ENCODE peak calls at places on chromosomes 6 and 20, in nine cellular contexts. G, S, D, O, M, E, U, V and K are unnamed samples.

GRCh38 chr6:138038148-138038870 is 68.9 kb downstream of the PERP start:
- DNase-seq in U (no peak), M (no peak), E (no peak), O (no peak), V (no peak), S (no peak), G (no peak), D (no peak), K (no peak)

GRCh38 chr6:13708679-13709261 is 2.9 kb downstream of the RANBP9 start:
- DNase-seq in G (no peak), M (peak), E (peak), S (no peak), O (peak), V (no peak), U (peak), D (no peak), K (no peak)

GRCh38 chr20:61886721-61887658 is 178.7 kb downstream of the TAF4 start:
- DNase-seq in E (no peak), O (peak), G (peak), V (peak), S (peak), U (peak), M (peak), D (peak), K (peak)

GRCh38 chr6:159023893-159024292 is 20.9 kb downstream of the TAGAP start:
- DNase-seq in E (no peak), M (no peak), G (no peak), S (no peak), O (no peak), U (peak), V (no peak), D (no peak), K (no peak)

GRCh38 chr6:53066059-53066406 is 829 bp downstream of the FBXO9 start:
- DNase-seq in V (peak), U (peak), M (peak), D (peak), O (peak), E (peak), S (no peak), G (no peak), K (peak)

GRCh38 chr6:154613137-154613676 is 102.7 kb upstream of the CNKSR3 start:
- DNase-seq in G (peak), O (peak), E (no peak), M (no peak), V (no peak), D (peak), U (peak), S (no peak), K (peak)

GRCh38 chr6:145169726-145170125 is 565.6 kb downstream of the EPM2A start:
- DNase-seq in S (no peak), D (no peak), V (no peak), M (no peak), G (no peak), O (no peak), U (no peak), E (no peak), K (no peak)

GRCh38 chr6:157893238-157893637 is 70.2 kb downstream of the SNX9 start:
- DNase-seq in M (peak), E (no peak), V (no peak), G (no peak), U (no peak), S (no peak), D (no peak), O (no peak), K (no peak)

GRCh38 chr6:30776361-30777223 is 32.2 kb upstream of the IER3 start:
- DNase-seq in G (no peak), S (no peak), E (no peak), V (no peak), D (no peak), O (no peak), M (no peak), U (no peak), K (peak)

GRCh38 chr6:119308048-119308570 is 41.5 kb downstream of the MAN1A1 start:
- DNase-seq in E (no peak), D (peak), S (no peak), V (no peak), U (peak), G (peak), M (no peak), O (peak), K (peak)

GRCh38 chr6:48658910-48659309 is 547.9 kb upstream of the PTCHD4 start:
- DNase-seq in V (no peak), G (no peak), D (no peak), U (no peak), S (no peak), E (no peak), O (no peak), M (no peak), K (no peak)

GRCh38 chr6:130307752-130308361 is 58.0 kb upstream of the TMEM200A start:
- DNase-seq in E (no peak), V (no peak), O (peak), D (peak), U (peak), M (no peak), G (peak), S (no peak), K (no peak)

GRCh38 chr6:109236140-109237081 is 141.1 kb downstream of the CEP57L1 start:
- DNase-seq in M (peak), S (peak), E (peak), D (peak), G (no peak), V (no peak), O (no peak), U (no peak), K (peak)

GRCh38 chr20:61732511-61733210 is 333.0 kb downstream of the TAF4 start:
- DNase-seq in V (no peak), E (no peak), M (no peak), D (no peak), G (no peak), O (no peak), S (no peak), U (no peak), K (no peak)

GRCh38 chr6:157995458-157995857 is 13.8 kb downstream of the SYNJ2 start:
- DNase-seq in G (no peak), D (no peak), U (no peak), M (no peak), O (no peak), E (no peak), V (no peak), S (no peak), K (no peak)

GRCh38 chr6:116571683-116572000 is 338 bp downstream of the RWDD1 start:
- DNase-seq in S (no peak), D (no peak), E (no peak), U (no peak), M (no peak), O (no peak), G (no peak), V (no peak), K (no peak)

GRCh38 chr6:3751019-3751729 is at the start of gene PXDC1:
- DNase-seq in D (peak), S (peak), G (no peak), E (no peak), M (no peak), V (no peak), U (peak), O (no peak), K (peak)

GRCh38 chr6:107757910-107758309 is 66.2 kb downstream of the SCML4 start:
- DNase-seq in E (no peak), O (no peak), S (no peak), M (no peak), G (no peak), D (no peak), U (no peak), V (no peak), K (peak)

DNA sequence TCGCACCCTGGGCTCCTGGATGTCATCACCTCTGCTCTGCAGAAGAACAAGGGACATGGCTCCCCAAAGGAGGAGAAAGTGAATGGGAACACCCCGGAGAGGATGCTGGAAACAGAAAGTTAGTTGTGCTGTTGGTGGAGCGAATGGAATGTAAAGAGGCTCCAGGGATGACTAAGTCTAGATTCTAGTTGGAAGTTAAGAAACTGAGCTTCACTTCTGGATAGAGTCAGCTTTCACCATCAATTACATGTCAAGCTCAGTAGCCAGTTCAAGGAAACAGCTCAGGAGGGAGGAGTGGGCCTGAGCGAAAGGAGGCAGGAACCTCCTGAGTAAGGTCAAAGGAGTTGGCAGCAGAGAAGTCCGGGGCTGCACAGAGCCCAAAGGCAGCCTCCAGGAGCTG is 132.1 kb upstream of the ARID1B start:
- DNase-seq in D (no peak), V (no peak), S (no peak), E (no peak), M (no peak), G (no peak), O (peak), U (no peak), K (no peak)
- H3K27ac ChIP-seq in D (no peak), V (no peak), S (no peak), E (no peak), M (no peak), G (no peak), O (no peak), U (no peak), K (no peak)

DNA sequence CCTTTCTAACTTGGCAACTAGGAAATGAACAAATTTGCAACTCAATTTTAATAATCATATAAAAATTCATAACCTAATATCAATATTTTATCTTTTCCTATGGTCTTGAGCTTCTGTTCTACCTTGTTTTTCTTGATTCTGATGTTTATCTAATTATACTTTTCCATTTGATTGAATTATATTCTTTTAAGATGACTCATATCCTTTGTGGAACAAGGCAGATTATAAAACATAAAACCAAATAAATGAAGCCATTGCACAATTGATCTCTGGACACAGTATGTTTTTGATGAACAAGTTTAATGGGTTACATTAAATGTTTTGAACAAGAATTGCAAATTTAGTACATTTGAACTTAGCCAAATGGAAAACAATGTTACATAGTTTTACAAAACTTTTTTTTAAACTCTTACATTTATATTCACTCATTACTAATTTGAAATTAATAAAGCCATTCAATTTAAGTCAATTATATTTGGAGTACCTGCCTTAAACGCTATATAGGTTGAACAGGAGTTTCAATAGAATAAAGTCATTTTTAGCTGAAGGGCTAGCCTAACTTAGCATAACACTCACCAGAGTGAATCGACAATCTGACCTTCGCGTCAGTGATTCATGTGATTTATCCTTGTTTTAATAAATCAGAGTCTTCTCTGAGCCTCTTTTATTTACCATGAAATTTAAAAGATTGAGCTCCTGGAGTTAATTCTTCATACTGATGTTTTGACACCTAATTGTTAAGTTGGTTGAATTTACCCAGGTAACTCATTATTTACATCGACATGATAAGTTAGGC is 3.8 kb downstream of the NCOA7 start:
- DNase-seq in D (no peak), E (no peak), G (no peak), V (no peak), U (peak), S (no peak), M (no peak), O (peak), K (no peak)
- H3K27ac ChIP-seq in D (no peak), E (peak), G (peak), V (no peak), U (no peak), S (no peak), M (peak), O (no peak), K (no peak)

GRCh38 chr20:25294459-25295385 is 46.8 kb downstream of the PYGB start:
- DNase-seq in V (peak), U (no peak), M (peak), S (peak), G (peak), E (peak), O (peak), D (peak), K (peak)

GRCh38 chr20:25299801-25300200 is 51.9 kb downstream of the PYGB start:
- DNase-seq in G (peak), V (no peak), U (peak), S (no peak), M (no peak), E (no peak), D (no peak), O (peak), K (no peak)

GRCh38 chr20:25295386-25296093 is 47.7 kb downstream of the PYGB start:
- DNase-seq in G (no peak), U (peak), S (peak), V (no peak), M (no peak), D (no peak), E (peak), O (no peak), K (peak)

GRCh38 chr20:25296094-25297093 is 48.5 kb downstream of the PYGB start:
- DNase-seq in U (no peak), E (no peak), M (peak), G (no peak), V (no peak), D (peak), O (peak), S (peak), K (peak)

GRCh38 chr20:25297141-25297905 is 49.4 kb downstream of the PYGB start:
- DNase-seq in U (no peak), D (no peak), E (no peak), M (no peak), V (no peak), G (no peak), S (no peak), O (no peak), K (no peak)
- H3K27ac ChIP-seq in U (no peak), D (no peak), E (peak), M (no peak), V (peak), G (no peak), S (peak), O (no peak), K (no peak)

DNA sequence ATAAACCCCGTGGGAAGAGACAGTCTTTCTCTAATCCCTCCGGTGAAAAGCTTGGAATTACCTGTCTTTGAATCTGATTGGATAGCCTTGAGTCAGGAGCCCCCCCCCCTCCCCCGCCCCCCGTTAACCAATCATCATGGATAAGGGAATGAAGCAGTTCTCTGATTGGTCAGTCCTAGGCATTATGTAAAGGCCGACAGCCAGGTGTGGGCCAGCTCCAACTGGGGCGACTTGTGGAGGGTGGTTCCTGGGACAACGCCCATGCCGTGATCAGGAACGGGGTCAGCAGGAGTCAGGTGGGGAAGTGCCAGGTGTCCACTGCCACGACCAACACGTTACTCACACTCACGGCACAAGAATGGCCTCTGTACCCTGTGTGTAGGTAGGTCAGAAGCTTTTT is 406.8 kb upstream of the SULF2 start:
- DNase-seq in V (peak), G (no peak), S (no peak), O (no peak), D (no peak), E (no peak), M (no peak), U (no peak), K (no peak)
- H3K27ac ChIP-seq in V (peak), G (no peak), S (no peak), O (no peak), D (peak), E (no peak), M (no peak), U (no peak), K (no peak)

GRCh38 chr20:38602185-38602581 is 574 bp downstream of the ARHGAP40 start:
- DNase-seq in D (no peak), E (no peak), M (no peak), S (no peak), V (no peak), U (no peak), G (no peak), O (no peak), K (no peak)

GRCh38 chr20:38600057-38600456 is 1.6 kb upstream of the ARHGAP40 start:
- DNase-seq in S (no peak), O (no peak), V (no peak), M (no peak), D (no peak), E (no peak), U (no peak), G (no peak), K (no peak)

GRCh38 chr20:38603286-38603685 is 1.7 kb downstream of the ARHGAP40 start:
- DNase-seq in D (no peak), V (no peak), M (no peak), E (no peak), G (no peak), S (no peak), U (no peak), O (no peak), K (no peak)

GRCh38 chr20:38599410-38599882 is 2.2 kb upstream of the ARHGAP40 start:
- DNase-seq in G (no peak), V (no peak), D (peak), S (peak), M (no peak), O (no peak), U (peak), E (peak), K (no peak)

DNA sequence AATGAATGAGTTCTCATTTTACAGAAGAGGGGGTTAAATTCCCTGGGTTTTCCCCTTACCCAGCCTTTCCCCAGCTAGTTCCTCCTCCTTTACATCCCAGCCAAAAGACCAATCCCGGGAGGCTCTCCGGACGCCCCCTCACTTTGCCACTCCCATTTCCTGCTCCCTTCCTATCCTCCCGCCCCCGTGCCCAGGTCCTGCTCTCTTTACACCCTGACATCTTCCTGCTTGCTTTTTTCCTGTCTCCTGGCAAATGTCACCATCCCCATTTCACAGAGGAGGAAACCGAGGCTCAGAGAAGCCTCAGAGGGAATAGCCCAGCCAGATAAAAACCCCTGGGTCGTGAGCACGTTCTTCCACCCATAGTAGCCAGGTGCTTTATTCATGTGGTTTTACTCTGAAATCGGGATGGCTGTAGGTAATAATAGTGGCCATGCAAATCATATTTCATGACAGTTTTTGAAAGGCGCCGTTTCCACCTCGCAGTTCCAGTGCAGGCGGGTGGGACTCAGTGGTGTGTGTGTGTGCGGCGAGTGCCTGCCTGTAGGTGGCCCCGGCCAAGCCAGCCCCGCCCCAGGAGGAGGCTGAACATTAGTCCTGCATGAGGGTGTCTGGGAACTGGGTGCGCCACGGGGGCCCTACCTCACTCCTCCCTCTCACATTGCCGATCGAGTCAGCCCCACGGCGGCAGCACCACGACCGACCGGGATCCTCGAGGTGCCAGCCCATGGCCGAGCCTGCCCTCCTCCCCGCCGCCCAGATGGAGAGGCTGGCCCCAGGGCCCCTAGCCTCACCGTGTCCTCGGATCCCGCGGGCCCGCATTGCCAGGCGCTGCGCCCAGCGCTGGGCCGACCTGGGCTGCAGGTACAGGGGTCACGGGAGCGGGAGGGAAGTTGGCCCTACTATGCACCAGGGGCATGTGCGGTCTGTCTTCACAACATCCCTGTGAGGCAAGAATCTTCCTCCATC is at the start of gene ARHGAP40:
- DNase-seq in E (no peak), S (peak), D (peak), M (no peak), G (no peak), V (no peak), U (peak), O (no peak), K (peak)
- H3K27ac ChIP-seq in E (no peak), S (no peak), D (no peak), M (no peak), G (no peak), V (no peak), U (peak), O (no peak), K (no peak)

DNA sequence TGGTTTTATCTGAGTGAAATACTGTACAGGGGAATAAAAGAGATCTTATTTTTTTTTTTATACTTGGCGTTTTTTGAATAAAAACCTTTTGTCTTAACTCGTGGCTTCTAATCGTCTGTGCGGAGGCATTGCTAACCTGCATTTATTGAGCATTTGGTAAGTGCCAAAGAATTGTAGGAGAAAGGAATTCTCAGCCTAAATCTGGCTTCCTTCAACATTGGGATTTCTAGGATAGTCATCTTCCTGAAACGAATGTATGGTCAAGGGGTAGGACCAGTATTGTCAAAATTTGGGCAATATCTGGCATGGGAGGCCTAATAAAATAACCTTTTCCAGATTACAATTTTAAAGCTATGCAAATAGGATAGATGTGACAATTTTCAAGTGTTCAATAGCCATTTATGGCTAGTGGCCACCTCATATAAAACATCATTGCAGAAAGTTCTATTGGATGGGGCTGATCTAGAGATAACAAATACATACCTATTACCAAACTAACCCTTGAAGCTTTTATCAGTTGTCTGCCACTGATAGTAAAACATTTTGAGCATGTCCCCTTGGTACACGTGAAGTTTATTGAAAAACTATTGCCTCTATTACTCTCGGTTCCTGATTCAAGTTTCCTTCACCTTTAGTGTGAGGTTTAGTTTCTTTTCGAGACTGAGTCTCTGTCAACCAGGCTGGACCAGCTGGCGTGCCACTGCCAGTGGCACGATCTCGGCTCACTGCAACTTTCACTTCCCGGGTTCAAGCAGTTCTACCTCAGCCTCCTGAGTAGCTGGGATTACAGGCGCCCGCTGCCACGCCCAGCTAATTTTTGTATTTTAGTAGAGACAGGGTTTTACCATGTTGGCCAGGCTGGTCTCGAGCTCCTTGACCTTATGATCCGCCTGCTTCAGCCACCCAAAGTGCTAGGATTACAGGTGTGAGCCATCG is 5.6 kb downstream of the PIM1 start:
- DNase-seq in M (no peak), V (no peak), E (no peak), U (no peak), D (no peak), S (no peak), O (no peak), G (no peak), K (no peak)
- H3K27ac ChIP-seq in M (no peak), V (no peak), E (peak), U (no peak), D (no peak), S (no peak), O (no peak), G (no peak), K (no peak)